ENCODE peak calls at places on chromosomes 5 and 9, in eight cellular contexts. F, Y, R, O, Q, P, X and Z are unnamed samples. For H3K4me1, the result is how much of the 10 kb centered on the place peaks cover.

GRCh38 chr9:93308676-93309075 is 124.7 kb downstream of the WNK2 start:
- DNase-seq in F (no peak), Y (no peak), R (no peak), O (no peak), Q (peak), P (no peak), X (no peak), Z (peak)

GRCh38 chr5:179908528-179908927 is 831 bp upstream of the TBC1D9B start:
- DNase-seq in F (peak), Y (no peak), R (no peak), O (no peak), Q (peak), P (peak), X (no peak), Z (peak)

GRCh38 chr5:33370135-33370472 is 70.7 kb upstream of the TARS1 start:
- DNase-seq in F (no peak), Y (no peak), R (no peak), O (peak), Q (no peak), P (no peak), X (peak), Z (no peak)

GRCh38 chr9:29211681-29212589 is 1638.7 kb upstream of the C9orf72 start:
- DNase-seq in F (peak), Y (peak), R (no peak), O (peak), Q (peak), P (peak), X (no peak), Z (peak)

GRCh38 chr9:135590486-135591079 is 29.0 kb downstream of the PAEP start:
- DNase-seq in F (no peak), Y (peak), R (no peak), O (no peak), Q (no peak), P (no peak), X (no peak), Z (peak)

GRCh38 chr9:106387965-106388364 is 475.0 kb upstream of the ZNF462 start:
- DNase-seq in F (no peak), Y (no peak), R (no peak), O (no peak), Q (no peak), P (no peak), X (no peak), Z (no peak)

GRCh38 chr5:37889612-37890317 is 49.9 kb upstream of the GDNF start:
- DNase-seq in F (peak), Y (no peak), R (no peak), O (peak), Q (no peak), P (peak), X (peak), Z (no peak)

GRCh38 chr5:124343451-124343867 is 403.0 kb downstream of the ZNF608 start:
- DNase-seq in F (no peak), Y (no peak), R (no peak), O (peak), Q (no peak), P (no peak), X (no peak), Z (no peak)

GRCh38 chr5:17154211-17154996 is 63.0 kb upstream of the BASP1 start:
- DNase-seq in F (no peak), Y (no peak), R (no peak), O (peak), Q (no peak), P (peak), X (no peak), Z (no peak)

GRCh38 chr5:96984506-96985192 is 48.8 kb downstream of the LNPEP start:
- DNase-seq in F (no peak), Y (no peak), R (no peak), O (peak), Q (no peak), P (no peak), X (no peak), Z (no peak)

GRCh38 chr9:8188720-8189407 is 389.3 kb upstream of the DMAC1 start:
- DNase-seq in F (peak), Y (no peak), R (no peak), O (no peak), Q (no peak), P (no peak), X (no peak), Z (no peak)

GRCh38 chr5:123209163-123210013 is 120.3 kb downstream of the PRDM6 start:
- DNase-seq in F (no peak), Y (no peak), R (no peak), O (peak), Q (no peak), P (no peak), X (peak), Z (no peak)

GRCh38 chr9:137255448-137256114 is 454 bp downstream of the NELFB start:
- DNase-seq in F (no peak), Y (no peak), R (no peak), O (peak), Q (no peak), P (peak), X (no peak), Z (no peak)

GRCh38 chr5:68261174-68262021 is 45.8 kb downstream of the PIK3R1 start:
- DNase-seq in F (no peak), Y (no peak), R (no peak), O (peak), Q (no peak), P (no peak), X (no peak), Z (no peak)

GRCh38 chr9:104247899-104248460 is 153.9 kb downstream of the SMC2 start:
- DNase-seq in F (no peak), Y (no peak), R (no peak), O (peak), Q (no peak), P (no peak), X (no peak), Z (no peak)

GRCh38 chr5:130710596-130710995 is 454.5 kb downstream of the HINT1 start:
- DNase-seq in F (no peak), Y (no peak), R (no peak), O (peak), Q (peak), P (peak), X (no peak), Z (no peak)

GRCh38 chr9:32264171-32264862 is 120.1 kb upstream of the ACO1 start:
- DNase-seq in F (no peak), Y (no peak), R (no peak), O (peak), Q (no peak), P (peak), X (no peak), Z (no peak)

GRCh38 chr9:24487946-24488345 is 57.8 kb downstream of the IZUMO3 start:
- DNase-seq in F (no peak), Y (no peak), R (no peak), O (no peak), Q (no peak), P (peak), X (no peak), Z (no peak)

GRCh38 chr5:179345429-179346321 is at the start of gene ADAMTS2:
- DNase-seq in F (peak), Y (peak), R (no peak), O (no peak), Q (peak), P (peak), X (no peak), Z (peak)

GRCh38 chr9:69637193-69637592 is 35.0 kb downstream of the APBA1 start:
- DNase-seq in F (no peak), Y (no peak), R (no peak), O (peak), Q (no peak), P (no peak), X (no peak), Z (no peak)

GRCh38 chr5:137843676-137844284 is 23.9 kb upstream of the MYOT start:
- DNase-seq in F (no peak), Y (no peak), R (no peak), O (no peak), Q (no peak), P (no peak), X (no peak), Z (no peak)

GRCh38 chr9:87787735-87788134 is 61.8 kb downstream of the CTSL start:
- DNase-seq in F (no peak), Y (no peak), R (no peak), O (no peak), Q (no peak), P (no peak), X (no peak), Z (no peak)

GRCh38 chr5:158880514-158881001 is 219.2 kb downstream of the EBF1 start:
- DNase-seq in F (no peak), Y (no peak), R (no peak), O (no peak), Q (no peak), P (no peak), X (no peak), Z (no peak)

GRCh38 chr5:180323929-180324632 is 29.1 kb downstream of the GFPT2 start:
- DNase-seq in F (no peak), Y (no peak), R (no peak), O (peak), Q (no peak), P (no peak), X (no peak), Z (peak)

GRCh38 chr9:123658792-123659191 is 271.1 kb downstream of the DENND1A start:
- DNase-seq in F (no peak), Y (no peak), R (no peak), O (no peak), Q (no peak), P (no peak), X (no peak), Z (no peak)

GRCh38 chr9:96453625-96454024 is 3.7 kb downstream of the HABP4 start:
- DNase-seq in F (peak), Y (no peak), R (no peak), O (peak), Q (no peak), P (peak), X (no peak), Z (no peak)

GRCh38 chr5:110289213-110289810 is 437.2 kb downstream of the TMEM232 start:
- DNase-seq in F (no peak), Y (no peak), R (no peak), O (no peak), Q (no peak), P (peak), X (no peak), Z (no peak)

DNA sequence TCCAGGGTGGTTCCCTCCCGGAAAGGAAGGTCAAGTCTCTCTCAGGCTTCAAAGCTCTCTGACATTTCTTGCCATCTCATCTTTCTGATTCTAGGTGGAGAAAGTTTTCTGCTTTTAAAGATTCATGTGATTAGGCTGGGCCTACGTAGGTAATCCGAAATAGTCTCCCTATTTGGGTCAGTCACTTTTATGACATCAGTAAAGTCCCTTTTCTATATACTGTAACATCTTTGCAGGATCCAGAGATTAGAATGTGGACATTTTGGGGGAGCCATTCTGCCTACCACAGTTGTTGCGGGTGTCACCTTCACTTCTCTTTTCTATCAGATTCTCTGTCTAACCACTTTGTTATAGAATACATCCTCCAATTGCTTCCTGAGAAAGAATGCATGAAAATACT is 1.9 kb upstream of the RNF180 start:
- DNase-seq in F (no peak), Y (no peak), R (no peak), O (no peak), Q (no peak), P (no peak), X (no peak), Z (no peak)
- H3K4me1 ChIP-seq in F (under half), Y (under half), R (under half), O (under half), Q (under half), P (under half), X (under half), Z (under half)

DNA sequence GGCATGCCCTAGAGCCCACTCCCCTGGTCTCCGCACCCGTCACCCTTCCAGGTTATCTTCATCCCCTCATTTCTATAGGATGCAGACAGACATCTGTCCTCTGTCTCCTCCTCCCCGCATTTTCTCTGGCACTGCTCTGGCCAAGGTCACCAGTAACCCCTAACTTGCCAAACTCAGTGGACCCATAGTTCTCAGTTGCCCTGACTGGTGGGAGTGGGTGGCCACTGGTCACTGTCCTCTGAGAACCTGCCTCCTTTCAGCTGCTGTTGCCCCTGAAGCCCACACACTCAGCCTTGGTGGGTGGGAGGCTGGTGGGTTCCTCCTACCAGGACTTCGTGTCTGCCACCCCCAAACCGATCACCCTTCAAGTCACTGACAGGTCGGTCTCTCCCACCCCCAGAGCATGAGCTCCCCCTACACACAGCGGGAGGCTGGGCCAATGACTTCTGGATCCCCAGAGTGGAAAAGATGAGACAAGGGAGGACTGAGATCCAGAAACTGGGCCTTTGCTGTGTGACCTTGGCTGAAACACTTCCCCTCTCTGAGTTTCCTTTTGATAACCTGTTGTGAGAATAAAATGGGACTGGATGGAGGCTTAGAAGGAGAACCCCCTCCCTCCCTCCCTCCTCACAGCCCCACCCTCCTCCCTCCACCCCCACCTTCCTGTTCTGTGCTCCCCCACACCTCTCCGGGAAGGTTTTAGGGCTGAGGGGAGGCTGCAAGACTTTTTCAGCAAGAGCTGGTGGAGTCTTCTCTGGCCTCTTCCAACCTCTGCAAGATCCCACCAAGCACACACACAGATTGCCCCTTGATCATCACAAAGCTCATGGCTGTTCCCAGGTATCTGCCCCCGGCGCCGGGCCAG is 2.4 kb upstream of the DBN1 start:
- DNase-seq in F (no peak), Y (no peak), R (no peak), O (peak), Q (no peak), P (no peak), X (no peak), Z (no peak)
- H3K4me1 ChIP-seq in F (under half), Y (under half), R (under half), O (under half), Q (under half), P (under half), X (under half), Z (under half)

DNA sequence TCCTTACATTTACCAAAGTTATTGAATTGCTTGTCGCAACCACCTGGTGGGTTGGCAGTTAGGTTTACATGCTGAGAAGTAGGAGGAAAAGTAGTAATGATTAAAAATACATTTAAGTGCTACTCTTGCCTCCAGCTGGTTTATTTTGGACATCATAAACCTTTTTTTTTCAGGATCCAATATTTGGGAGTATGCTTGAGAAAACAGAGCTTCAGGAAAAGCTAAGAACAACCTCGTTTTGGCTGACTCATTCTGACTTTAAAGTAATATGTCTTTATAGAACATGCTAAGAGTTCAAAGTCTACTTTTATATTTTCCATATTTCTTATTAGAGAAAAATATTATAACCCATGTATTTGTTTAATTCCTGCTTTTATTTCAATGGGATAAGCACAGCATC is 41.7 kb upstream of the BNC2 start:
- DNase-seq in F (no peak), Y (no peak), R (no peak), O (no peak), Q (no peak), P (no peak), X (no peak), Z (no peak)
- H3K4me1 ChIP-seq in F (under half), Y (under half), R (under half), O (under half), Q (under half), P (under half), X (under half), Z (under half)

DNA sequence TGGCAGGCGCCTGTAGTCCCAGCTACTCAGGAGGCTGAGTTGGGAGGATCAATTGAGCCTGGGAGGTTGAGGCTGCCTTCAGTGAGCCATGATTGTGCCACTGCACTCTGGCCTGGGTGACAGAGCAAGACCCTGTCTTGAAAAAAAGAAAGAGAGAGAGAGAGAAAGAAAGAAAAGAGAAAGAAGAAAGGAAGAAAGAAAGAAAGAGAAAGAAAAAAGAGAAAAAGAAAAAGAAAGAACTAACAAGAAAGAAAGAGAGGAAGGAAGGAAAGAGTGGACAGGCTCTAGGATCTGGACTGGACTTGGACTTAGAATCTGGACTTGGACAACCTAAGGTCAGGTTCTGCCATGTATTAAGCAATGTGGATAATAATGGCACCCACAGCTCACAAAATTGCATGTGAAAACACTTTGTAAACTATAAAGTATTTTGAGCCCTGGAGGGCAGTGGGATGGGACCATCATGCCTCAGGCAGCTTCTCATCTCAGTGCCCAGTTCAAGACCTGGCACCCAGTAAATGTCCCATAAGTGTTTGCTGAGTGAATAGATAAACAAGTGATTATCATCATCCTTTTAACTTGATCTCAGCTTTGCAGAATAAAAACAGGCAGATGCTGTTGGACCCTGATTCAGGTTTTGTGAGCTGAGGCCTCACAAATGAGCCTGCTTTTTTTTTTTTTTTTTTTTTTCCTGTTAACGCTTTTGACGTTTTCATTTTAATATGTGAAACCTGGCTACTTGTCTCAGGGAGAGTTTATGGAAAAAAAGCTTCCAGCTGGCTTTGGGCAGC is 12.8 kb upstream of the PHF19 start:
- DNase-seq in F (no peak), Y (no peak), R (no peak), O (no peak), Q (no peak), P (no peak), X (no peak), Z (no peak)
- H3K4me1 ChIP-seq in F (under half), Y (under half), R (half or more), O (under half), Q (under half), P (under half), X (under half), Z (under half)

DNA sequence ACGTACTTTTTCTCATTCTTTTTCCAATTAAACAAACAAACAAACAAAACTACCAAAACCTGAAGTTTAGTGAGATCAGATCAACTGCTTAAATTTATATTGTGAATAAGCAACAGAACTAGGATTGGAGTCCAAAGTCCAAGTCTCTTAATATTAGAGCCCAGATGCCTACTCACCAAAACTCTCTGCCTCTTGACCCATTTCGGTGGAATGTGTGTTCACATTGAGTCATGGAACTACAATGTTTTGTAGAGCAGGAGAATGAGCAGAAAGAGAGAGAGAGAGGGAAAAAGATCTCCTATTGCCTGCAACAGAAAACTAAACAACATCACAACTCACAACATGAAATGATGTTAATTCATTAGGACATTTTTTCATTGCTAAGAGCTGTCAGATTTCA is 751.1 kb downstream of the TLR4 start:
- DNase-seq in F (no peak), Y (no peak), R (no peak), O (no peak), Q (no peak), P (no peak), X (no peak), Z (no peak)
- H3K4me1 ChIP-seq in F (under half), Y (under half), R (under half), O (under half), Q (under half), P (under half), X (under half), Z (under half)

GRCh38 chr5:60131504-60131903 is 238.0 kb upstream of the PDE4D start:
- DNase-seq in F (no peak), Y (no peak), R (no peak), O (no peak), Q (no peak), P (no peak), X (no peak), Z (no peak)
- H3K4me1 ChIP-seq in F (under half), Y (under half), R (under half), O (under half), Q (under half), P (under half), X (under half), Z (under half)

DNA sequence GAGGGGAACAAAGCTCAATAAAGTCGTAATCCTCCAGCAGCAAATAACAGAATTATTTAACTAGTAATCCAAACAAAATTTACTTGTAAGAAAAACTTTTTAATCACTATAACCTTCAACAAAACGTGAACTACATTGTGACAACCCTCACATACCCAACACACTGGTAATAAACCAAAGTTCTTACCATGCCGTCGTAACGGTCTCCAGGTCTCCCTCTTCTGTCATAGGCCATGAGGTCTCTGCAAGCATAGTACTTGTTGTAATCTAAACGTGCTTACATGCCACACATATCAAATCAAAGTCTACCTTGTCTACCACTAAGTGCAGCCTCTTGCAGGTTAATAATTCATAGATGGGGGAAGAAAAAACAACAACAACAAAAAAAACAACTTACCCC is 8.5 kb downstream of the HNRNPK start:
- DNase-seq in F (no peak), Y (no peak), R (no peak), O (no peak), Q (no peak), P (no peak), X (no peak), Z (no peak)
- H3K4me1 ChIP-seq in F (under half), Y (under half), R (under half), O (under half), Q (under half), P (under half), X (under half), Z (under half)

DNA sequence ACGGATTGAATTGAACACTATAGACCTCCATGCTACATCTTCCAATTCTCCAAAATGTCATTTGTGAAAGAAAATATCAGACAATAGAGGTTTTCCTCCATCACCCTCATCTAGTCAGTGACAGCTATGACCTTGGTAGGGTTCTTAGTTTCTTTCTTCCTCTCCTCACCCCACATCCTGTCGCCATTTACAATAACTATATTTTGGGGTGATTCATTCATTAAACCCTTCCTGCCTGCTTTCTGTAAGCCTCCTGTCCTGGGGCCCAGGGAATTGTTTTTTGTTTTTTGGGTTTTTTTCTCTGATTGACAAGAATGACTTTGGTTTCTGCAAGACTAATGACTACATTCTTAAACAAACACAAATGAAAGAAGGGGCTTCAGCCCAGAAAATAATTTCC is 82.6 kb downstream of the PRELID2 start:
- DNase-seq in F (no peak), Y (no peak), R (no peak), O (peak), Q (no peak), P (no peak), X (no peak), Z (no peak)
- H3K4me1 ChIP-seq in F (under half), Y (under half), R (under half), O (under half), Q (under half), P (under half), X (under half), Z (under half)